ENCODE peak calls at places on chromosomes 3 and 15, in eight cellular contexts. M, D, S, N, X, P, E and G are unnamed samples.
A peak's percentile ranks its signal among the peaks of the same experiment; 100 is the strongest.

GRCh38 chr3:46297658-46298423 is 55.6 kb downstream of the CCR3 start:
- DNase-seq in X (no peak), E (no peak), P (no peak), N (no peak), M (peak; percentile 25), D (no peak), S (no peak), G (no peak)

GRCh38 chr15:31337352-31338031 is 10.9 kb downstream of the KLF13 start:
- DNase-seq in P (no peak), E (no peak), D (no peak), X (no peak), S (no peak), N (no peak), M (no peak), G (no peak)

GRCh38 chr3:57557088-57557537 is 1.0 kb downstream of the PDE12 start:
- DNase-seq in S (no peak), X (peak; percentile 13), M (peak; percentile 62), D (peak; percentile 34), E (peak; percentile 38), N (peak; percentile 69), P (peak; percentile 28), G (no peak)

GRCh38 chr15:63715818-63716217 is 117.9 kb downstream of the HERC1 start:
- DNase-seq in E (no peak), P (no peak), D (no peak), X (no peak), N (no peak), M (peak; percentile 11), S (no peak), G (no peak)

GRCh38 chr3:8606666-8607065 is 37.9 kb downstream of the SSUH2 start:
- DNase-seq in P (no peak), E (no peak), X (no peak), D (no peak), S (no peak), N (no peak), M (no peak), G (no peak)

GRCh38 chr15:33581032-33581431 is 270.3 kb downstream of the RYR3 start:
- DNase-seq in X (peak; percentile 50), S (no peak), E (no peak), M (peak; percentile 88), D (no peak), N (no peak), P (no peak), G (no peak)

GRCh38 chr3:187368251-187368733 is at the start of gene RTP4:
- DNase-seq in E (peak; percentile 24), N (peak; percentile 44), S (no peak), D (no peak), P (peak; percentile 21), M (peak; percentile 73), X (no peak), G (no peak)

GRCh38 chr15:64111679-64112050 is 15.9 kb downstream of the SNX1 start:
- DNase-seq in M (no peak), D (no peak), S (no peak), X (no peak), P (no peak), E (no peak), N (no peak), G (no peak)

GRCh38 chr15:89367485-89368451 is 33.1 kb upstream of the POLG start:
- DNase-seq in N (no peak), D (no peak), P (no peak), S (no peak), M (peak; percentile 17), X (no peak), E (no peak), G (no peak)

GRCh38 chr3:72414481-72415016 is 433.7 kb downstream of the SHQ1 start:
- DNase-seq in S (no peak), E (no peak), X (no peak), D (no peak), P (no peak), M (no peak), N (no peak), G (no peak)

GRCh38 chr3:122926322-122926721 is 101.2 kb downstream of the SEMA5B start:
- DNase-seq in S (no peak), X (no peak), E (no peak), P (no peak), M (no peak), N (no peak), D (no peak), G (no peak)

GRCh38 chr3:15204005-15204404 is 2.0 kb upstream of the CAPN7 start:
- DNase-seq in P (no peak), M (peak; percentile 34), D (no peak), N (no peak), S (no peak), X (peak; percentile 59), E (no peak), G (no peak)

GRCh38 chr3:172512363-172512762 is 10.9 kb downstream of the TNFSF10 start:
- DNase-seq in P (peak; percentile 22), X (no peak), E (peak; percentile 35), M (no peak), N (peak; percentile 43), D (peak; percentile 45), S (peak; percentile 64), G (peak; percentile 65)

GRCh38 chr3:185200639-185201038 is 47.8 kb upstream of the C3orf70 start:
- DNase-seq in P (no peak), E (no peak), N (no peak), S (no peak), M (peak; percentile 90), D (no peak), X (no peak), G (no peak)

GRCh38 chr3:187929115-187929828 is 184.0 kb upstream of the BCL6 start:
- DNase-seq in P (no peak), D (no peak), S (no peak), N (no peak), X (no peak), E (no peak), M (no peak), G (no peak)

GRCh38 chr3:98726084-98726483 is 37.1 kb upstream of the ST3GAL6 start:
- DNase-seq in X (no peak), E (no peak), N (no peak), S (no peak), P (no peak), M (no peak), D (no peak), G (no peak)

GRCh38 chr3:186946756-186947375 is 16.5 kb downstream of the ST6GAL1 start:
- DNase-seq in E (no peak), S (no peak), M (no peak), N (peak; percentile 84), D (no peak), P (no peak), X (no peak), G (no peak)

GRCh38 chr3:72448858-72449257 is 399.4 kb downstream of the SHQ1 start:
- DNase-seq in M (no peak), N (no peak), S (no peak), E (no peak), D (no peak), X (peak; percentile 27), P (no peak), G (no peak)

GRCh38 chr3:112486811-112487505 is 12.3 kb downstream of the BTLA start:
- DNase-seq in P (no peak), S (no peak), E (no peak), D (no peak), X (no peak), M (no peak), N (no peak), G (no peak)

GRCh38 chr15:59283717-59284336 is 77.2 kb downstream of the LDHAL6B start:
- DNase-seq in E (no peak), N (no peak), X (peak; percentile 92), D (peak; percentile 57), S (no peak), P (no peak), M (no peak), G (no peak)

GRCh38 chr3:48157950-48158376 is 30.3 kb downstream of the CDC25A start:
- DNase-seq in E (peak; percentile 33), S (no peak), M (peak; percentile 74), X (no peak), D (peak; percentile 65), P (peak; percentile 19), N (peak; percentile 46), G (peak; percentile 68)

GRCh38 chr3:127164615-127165014 is 28.3 kb upstream of the PRR23E start:
- DNase-seq in P (no peak), S (no peak), D (no peak), X (no peak), N (no peak), M (no peak), E (no peak), G (no peak)

GRCh38 chr15:33152502-33153109 is 41.9 kb downstream of the FMN1 start:
- DNase-seq in P (no peak), S (no peak), E (no peak), D (no peak), X (no peak), N (no peak), M (peak; percentile 78), G (no peak)

GRCh38 chr3:25904248-25904647 is 114.4 kb downstream of the OXSM start:
- DNase-seq in P (no peak), E (no peak), S (no peak), M (no peak), X (no peak), N (peak; percentile 14), D (no peak), G (no peak)

GRCh38 chr15:99507016-99507731 is 58.6 kb upstream of the MEF2A start:
- DNase-seq in E (no peak), N (peak; percentile 21), X (no peak), D (no peak), S (no peak), M (peak; percentile 42), P (no peak), G (no peak)

GRCh38 chr3:64207289-64208086 is 17.8 kb downstream of the PRICKLE2 start:
- DNase-seq in D (no peak), X (no peak), N (no peak), P (no peak), E (no peak), S (no peak), M (peak; percentile 90), G (no peak)

GRCh38 chr3:101533603-101533968 is 20.6 kb upstream of the SENP7 start:
- DNase-seq in S (no peak), P (no peak), X (no peak), M (no peak), N (no peak), E (no peak), D (no peak), G (no peak)

GRCh38 chr3:25257026-25257425 is 171.0 kb upstream of the RARB start:
- DNase-seq in S (no peak), D (no peak), N (no peak), E (no peak), P (no peak), M (peak; percentile 10), X (peak; percentile 10), G (no peak)

GRCh38 chr15:98955980-98956723 is 51.4 kb downstream of the PGPEP1L start:
- DNase-seq in S (no peak), P (no peak), E (no peak), X (no peak), M (no peak), D (no peak), N (no peak), G (no peak)

GRCh38 chr3:137771401-137772230 is 7.5 kb downstream of the SOX14 start:
- DNase-seq in N (no peak), P (no peak), E (no peak), D (no peak), M (no peak), X (no peak), S (no peak), G (peak; percentile 38)

GRCh38 chr3:55491296-55491816 is 4.2 kb upstream of the WNT5A start:
- DNase-seq in N (no peak), X (no peak), M (peak; percentile 93), P (no peak), S (no peak), D (no peak), E (no peak), G (no peak)